ENCODE peak calls at places on chromosomes 11 and 22, in eight cellular contexts. K, W, D, F, I, J, U and L are unnamed samples.

GRCh38 chr22:41411021-41411851 is 29.5 kb downstream of the TEF start:
- DNase-seq in K (no peak), W (no peak), D (peak; percentile 75), F (peak; percentile 45), I (no peak), J (no peak), U (no peak), L (peak; percentile 96)

GRCh38 chr22:42344391-42344861 is 74.0 kb upstream of the TCF20 start:
- DNase-seq in K (no peak), W (no peak), D (peak; percentile 92), F (peak; percentile 55), I (peak; percentile 23), J (no peak), U (no peak), L (peak; percentile 94)

GRCh38 chr11:90434858-90435257 is 212.0 kb upstream of the CHORDC1 start:
- DNase-seq in K (peak; percentile 27), W (no peak), D (no peak), F (no peak), I (no peak), J (no peak), U (no peak), L (no peak)

GRCh38 chr11:76684470-76684869 is 13.9 kb upstream of the LRRC32 start:
- DNase-seq in K (no peak), W (no peak), D (no peak), F (no peak), I (no peak), J (no peak), U (no peak), L (no peak)

GRCh38 chr22:40506762-40507161 is 129.8 kb downstream of the MRTFA start:
- DNase-seq in K (no peak), W (no peak), D (no peak), F (no peak), I (no peak), J (no peak), U (no peak), L (no peak)

GRCh38 chr11:117835576-117835975 is 11.0 kb upstream of the FXYD2 start:
- DNase-seq in K (no peak), W (no peak), D (no peak), F (no peak), I (no peak), J (no peak), U (no peak), L (no peak)

GRCh38 chr11:22634897-22635629 is 9.4 kb upstream of the FANCF start:
- DNase-seq in K (peak; percentile 32), W (no peak), D (no peak), F (peak; percentile 34), I (peak; percentile 43), J (no peak), U (no peak), L (no peak)

GRCh38 chr11:44178381-44178780 is 82.9 kb downstream of the EXT2 start:
- DNase-seq in K (no peak), W (no peak), D (no peak), F (no peak), I (no peak), J (no peak), U (no peak), L (peak; percentile 27)

GRCh38 chr11:44993971-44994705 is 43.5 kb upstream of the TP53I11 start:
- DNase-seq in K (no peak), W (no peak), D (no peak), F (no peak), I (no peak), J (no peak), U (no peak), L (peak; percentile 77)

GRCh38 chr22:38843716-38844660 is at the start of gene NPTXR:
- DNase-seq in K (peak; percentile 64), W (no peak), D (peak; percentile 65), F (peak; percentile 71), I (peak; percentile 34), J (no peak), U (peak; percentile 59), L (peak; percentile 51)

GRCh38 chr11:35163707-35164496 is 24.9 kb downstream of the CD44 start:
- DNase-seq in K (no peak), W (no peak), D (no peak), F (no peak), I (no peak), J (no peak), U (no peak), L (no peak)